ENCODE peak calls at places on chromosomes 2 and 18, in six cellular contexts. One of them, this sample, is unnamed.

GRCh38 chr2:62774555-62775366 is 69.2 kb downstream of the EHBP1 start:
- DNase-seq in A549: no peak
- DNase-seq in fibroblast of lung: peak; percentile 70
- DNase-seq in OCI-LY7: peak; percentile 47
- DNase-seq in CD8-positive, alpha-beta T cell: no peak
- DNase-seq in PC-9: peak; percentile 54
- DNase-seq in this sample: peak; percentile 59

GRCh38 chr18:60266558-60266957 is 106.0 kb downstream of the MC4R start:
- DNase-seq in A549: no peak
- DNase-seq in fibroblast of lung: peak; percentile 43
- DNase-seq in OCI-LY7: no peak
- DNase-seq in CD8-positive, alpha-beta T cell: no peak
- DNase-seq in PC-9: no peak
- DNase-seq in this sample: no peak

GRCh38 chr2:152861349-152861942 is 143.0 kb downstream of the ARL6IP6 start:
- DNase-seq in A549: peak; percentile 35
- DNase-seq in fibroblast of lung: no peak
- DNase-seq in OCI-LY7: peak; percentile 55
- DNase-seq in CD8-positive, alpha-beta T cell: no peak
- DNase-seq in PC-9: no peak
- DNase-seq in this sample: peak; percentile 45

GRCh38 chr2:54038835-54039234 is 68.0 kb upstream of the PSME4 start:
- DNase-seq in A549: no peak
- DNase-seq in fibroblast of lung: peak; percentile 39
- DNase-seq in OCI-LY7: no peak
- DNase-seq in CD8-positive, alpha-beta T cell: no peak
- DNase-seq in PC-9: no peak
- DNase-seq in this sample: peak; percentile 87

GRCh38 chr2:222842517-222843174 is 18.2 kb upstream of the ACSL3 start:
- DNase-seq in A549: peak; percentile 41
- DNase-seq in fibroblast of lung: peak; percentile 57
- DNase-seq in OCI-LY7: no peak
- DNase-seq in CD8-positive, alpha-beta T cell: no peak
- DNase-seq in PC-9: peak; percentile 100
- DNase-seq in this sample: no peak

GRCh38 chr2:12769492-12770105 is 52.9 kb downstream of the TRIB2 start:
- DNase-seq in A549: no peak
- DNase-seq in fibroblast of lung: no peak
- DNase-seq in OCI-LY7: no peak
- DNase-seq in CD8-positive, alpha-beta T cell: no peak
- DNase-seq in PC-9: no peak
- DNase-seq in this sample: no peak

GRCh38 chr2:26591619-26592505 is 49.3 kb downstream of the CIB4 start:
- DNase-seq in A549: no peak
- DNase-seq in fibroblast of lung: no peak
- DNase-seq in OCI-LY7: no peak
- DNase-seq in CD8-positive, alpha-beta T cell: no peak
- DNase-seq in PC-9: no peak
- DNase-seq in this sample: no peak

GRCh38 chr2:21042958-21043743 is 722 bp downstream of the APOB start:
- DNase-seq in A549: peak; percentile 45
- DNase-seq in fibroblast of lung: peak; percentile 23
- DNase-seq in OCI-LY7: peak; percentile 60
- DNase-seq in CD8-positive, alpha-beta T cell: peak; percentile 40
- DNase-seq in PC-9: no peak
- DNase-seq in this sample: peak; percentile 69

GRCh38 chr18:76486029-76486428 is 9.0 kb downstream of the ZNF516 start:
- DNase-seq in A549: no peak
- DNase-seq in fibroblast of lung: no peak
- DNase-seq in OCI-LY7: no peak
- DNase-seq in CD8-positive, alpha-beta T cell: no peak
- DNase-seq in PC-9: no peak
- DNase-seq in this sample: no peak

GRCh38 chr18:12625242-12625641 is 32.7 kb downstream of the SPIRE1 start:
- DNase-seq in A549: no peak
- DNase-seq in fibroblast of lung: no peak
- DNase-seq in OCI-LY7: no peak
- DNase-seq in CD8-positive, alpha-beta T cell: no peak
- DNase-seq in PC-9: no peak
- DNase-seq in this sample: no peak

GRCh38 chr2:42804338-42804737 is 12.0 kb upstream of the HAAO start:
- DNase-seq in A549: no peak
- DNase-seq in fibroblast of lung: no peak
- DNase-seq in OCI-LY7: no peak
- DNase-seq in CD8-positive, alpha-beta T cell: no peak
- DNase-seq in PC-9: no peak
- DNase-seq in this sample: no peak

GRCh38 chr2:42801388-42801787 is 9.0 kb upstream of the HAAO start:
- DNase-seq in A549: no peak
- DNase-seq in fibroblast of lung: no peak
- DNase-seq in OCI-LY7: no peak
- DNase-seq in CD8-positive, alpha-beta T cell: no peak
- DNase-seq in PC-9: no peak
- DNase-seq in this sample: no peak

GRCh38 chr2:42800981-42801380 is 8.6 kb upstream of the HAAO start:
- DNase-seq in A549: no peak
- DNase-seq in fibroblast of lung: no peak
- DNase-seq in OCI-LY7: no peak
- DNase-seq in CD8-positive, alpha-beta T cell: no peak
- DNase-seq in PC-9: no peak
- DNase-seq in this sample: no peak

GRCh38 chr2:42800461-42800962 is 8.1 kb upstream of the HAAO start:
- DNase-seq in A549: no peak
- DNase-seq in fibroblast of lung: no peak
- DNase-seq in OCI-LY7: no peak
- DNase-seq in CD8-positive, alpha-beta T cell: no peak
- DNase-seq in PC-9: no peak
- DNase-seq in this sample: no peak

DNA sequence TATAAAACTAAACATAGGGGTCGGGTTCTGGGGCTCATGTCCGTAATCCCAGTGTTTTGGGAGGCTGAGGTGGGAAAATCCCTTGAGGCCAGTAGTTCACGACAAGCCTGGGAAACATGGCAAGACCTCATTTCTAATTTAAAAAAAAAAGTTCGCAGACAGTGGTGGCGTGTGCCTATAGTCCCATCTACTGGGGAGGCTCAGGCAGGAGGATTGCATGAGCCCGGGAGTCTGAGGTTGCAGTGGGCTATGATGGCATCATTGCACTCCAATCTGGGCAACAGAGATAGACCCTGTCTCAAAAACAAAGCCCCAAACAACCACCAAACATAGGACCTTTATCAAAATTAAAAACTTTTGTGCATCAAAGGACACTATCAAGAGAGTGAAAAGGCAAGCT is 9.8 kb upstream of the HAAO start:
- DNase-seq in A549: no peak
- DNase-seq in fibroblast of lung: no peak
- DNase-seq in OCI-LY7: no peak
- DNase-seq in CD8-positive, alpha-beta T cell: no peak
- DNase-seq in PC-9: no peak
- DNase-seq in this sample: no peak
- H3K27ac ChIP-seq in A549: no peak overlapping the region
- H3K27ac ChIP-seq in fibroblast of lung: no peak overlapping the region
- H3K27ac ChIP-seq in OCI-LY7: no peak overlapping the region
- H3K27ac ChIP-seq in CD8-positive, alpha-beta T cell: no peak overlapping the region
- H3K27ac ChIP-seq in PC-9: no peak overlapping the region
- H3K27ac ChIP-seq in this sample: no peak overlapping the region

GRCh38 chr18:22639626-22640025 is 221.9 kb upstream of the CTAGE1 start:
- DNase-seq in A549: no peak
- DNase-seq in fibroblast of lung: peak; percentile 51
- DNase-seq in OCI-LY7: no peak
- DNase-seq in CD8-positive, alpha-beta T cell: no peak
- DNase-seq in PC-9: no peak
- DNase-seq in this sample: no peak

GRCh38 chr18:22637787-22638186 is 220.1 kb upstream of the CTAGE1 start:
- DNase-seq in A549: peak; percentile 10
- DNase-seq in fibroblast of lung: peak; percentile 94
- DNase-seq in OCI-LY7: no peak
- DNase-seq in CD8-positive, alpha-beta T cell: no peak
- DNase-seq in PC-9: no peak
- DNase-seq in this sample: no peak

GRCh38 chr18:22640281-22640842 is 222.6 kb upstream of the CTAGE1 start:
- DNase-seq in A549: no peak
- DNase-seq in fibroblast of lung: no peak
- DNase-seq in OCI-LY7: no peak
- DNase-seq in CD8-positive, alpha-beta T cell: no peak
- DNase-seq in PC-9: no peak
- DNase-seq in this sample: peak; percentile 34

GRCh38 chr18:22641973-22642372 is 224.3 kb upstream of the CTAGE1 start:
- DNase-seq in A549: no peak
- DNase-seq in fibroblast of lung: no peak
- DNase-seq in OCI-LY7: no peak
- DNase-seq in CD8-positive, alpha-beta T cell: no peak
- DNase-seq in PC-9: no peak
- DNase-seq in this sample: no peak

GRCh38 chr18:22639026-22639463 is 221.3 kb upstream of the CTAGE1 start:
- DNase-seq in A549: peak; percentile 17
- DNase-seq in fibroblast of lung: peak; percentile 96
- DNase-seq in OCI-LY7: no peak
- DNase-seq in CD8-positive, alpha-beta T cell: no peak
- DNase-seq in PC-9: peak; percentile 45
- DNase-seq in this sample: peak; percentile 19
- H3K9me3 ChIP-seq in A549: no peaks in the 10 kb centered on the region
- H3K9me3 ChIP-seq in fibroblast of lung: no peaks in the 10 kb centered on the region
- H3K9me3 ChIP-seq in OCI-LY7: no peaks in the 10 kb centered on the region
- H3K9me3 ChIP-seq in CD8-positive, alpha-beta T cell: no peaks in the 10 kb centered on the region
- H3K9me3 ChIP-seq in PC-9: no peaks in the 10 kb centered on the region
- H3K9me3 ChIP-seq in this sample: no peaks in the 10 kb centered on the region

GRCh38 chr2:232323328-232323650 is 55.3 kb upstream of the ALPP start:
- DNase-seq in A549: no peak
- DNase-seq in fibroblast of lung: no peak
- DNase-seq in OCI-LY7: no peak
- DNase-seq in CD8-positive, alpha-beta T cell: no peak
- DNase-seq in PC-9: no peak
- DNase-seq in this sample: no peak
- H3K27ac ChIP-seq in A549: no peak overlapping the region
- H3K27ac ChIP-seq in fibroblast of lung: no peak overlapping the region
- H3K27ac ChIP-seq in OCI-LY7: no peak overlapping the region
- H3K27ac ChIP-seq in CD8-positive, alpha-beta T cell: no peak overlapping the region
- H3K27ac ChIP-seq in PC-9: no peak overlapping the region
- H3K27ac ChIP-seq in this sample: no peak overlapping the region

GRCh38 chr2:239642406-239643004 is 241.7 kb upstream of the HDAC4 start:
- DNase-seq in A549: no peak
- DNase-seq in fibroblast of lung: no peak
- DNase-seq in OCI-LY7: no peak
- DNase-seq in CD8-positive, alpha-beta T cell: no peak
- DNase-seq in PC-9: no peak
- DNase-seq in this sample: no peak

GRCh38 chr2:239647037-239647436 is 246.2 kb upstream of the HDAC4 start:
- DNase-seq in A549: no peak
- DNase-seq in fibroblast of lung: no peak
- DNase-seq in OCI-LY7: no peak
- DNase-seq in CD8-positive, alpha-beta T cell: no peak
- DNase-seq in PC-9: no peak
- DNase-seq in this sample: no peak

GRCh38 chr2:239640676-239641580 is 240.1 kb upstream of the HDAC4 start:
- DNase-seq in A549: no peak
- DNase-seq in fibroblast of lung: no peak
- DNase-seq in OCI-LY7: no peak
- DNase-seq in CD8-positive, alpha-beta T cell: no peak
- DNase-seq in PC-9: no peak
- DNase-seq in this sample: no peak

GRCh38 chr2:239646184-239646583 is 245.4 kb upstream of the HDAC4 start:
- DNase-seq in A549: no peak
- DNase-seq in fibroblast of lung: no peak
- DNase-seq in OCI-LY7: no peak
- DNase-seq in CD8-positive, alpha-beta T cell: no peak
- DNase-seq in PC-9: no peak
- DNase-seq in this sample: no peak

DNA sequence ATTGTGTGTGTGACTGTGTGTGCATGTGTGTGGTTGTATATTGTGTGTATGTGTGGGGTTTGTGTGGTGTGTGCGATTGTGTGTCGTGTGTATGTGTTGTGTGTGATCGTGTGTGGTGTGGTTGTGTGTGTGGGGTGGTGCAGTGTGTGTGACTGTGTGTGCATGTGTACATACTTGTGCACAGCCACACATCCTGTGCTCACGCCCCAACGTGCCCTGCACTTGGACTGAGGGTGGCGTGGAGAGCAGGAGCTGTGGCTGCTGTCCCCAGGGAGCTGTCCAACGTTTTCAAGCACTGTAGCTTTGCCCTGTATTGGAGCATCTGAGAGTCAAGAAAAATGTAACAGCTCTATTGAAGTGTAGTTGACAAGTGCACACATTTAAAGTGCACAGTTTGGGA is 243.2 kb upstream of the HDAC4 start:
- DNase-seq in A549: no peak
- DNase-seq in fibroblast of lung: peak; percentile 8
- DNase-seq in OCI-LY7: no peak
- DNase-seq in CD8-positive, alpha-beta T cell: no peak
- DNase-seq in PC-9: no peak
- DNase-seq in this sample: no peak
- H3K9me3 ChIP-seq in A549: no peaks in the 10 kb centered on the region
- H3K9me3 ChIP-seq in fibroblast of lung: peaks cover 5% of the 10 kb centered on the region
- H3K9me3 ChIP-seq in OCI-LY7: peaks cover 6% of the 10 kb centered on the region
- H3K9me3 ChIP-seq in CD8-positive, alpha-beta T cell: peaks cover 3% of the 10 kb centered on the region
- H3K9me3 ChIP-seq in PC-9: peaks cover 3% of the 10 kb centered on the region
- H3K9me3 ChIP-seq in this sample: no peaks in the 10 kb centered on the region

GRCh38 chr2:74740395-74741075 is 86.5 kb downstream of the SEMA4F start:
- DNase-seq in A549: peak; percentile 88
- DNase-seq in fibroblast of lung: peak; percentile 95
- DNase-seq in OCI-LY7: no peak
- DNase-seq in CD8-positive, alpha-beta T cell: no peak
- DNase-seq in PC-9: peak; percentile 97
- DNase-seq in this sample: peak; percentile 82

GRCh38 chr2:74739733-74740241 is 85.7 kb downstream of the SEMA4F start:
- DNase-seq in A549: no peak
- DNase-seq in fibroblast of lung: no peak
- DNase-seq in OCI-LY7: no peak
- DNase-seq in CD8-positive, alpha-beta T cell: no peak
- DNase-seq in PC-9: no peak
- DNase-seq in this sample: no peak

GRCh38 chr2:74739129-74739528 is 85.1 kb downstream of the SEMA4F start:
- DNase-seq in A549: no peak
- DNase-seq in fibroblast of lung: no peak
- DNase-seq in OCI-LY7: no peak
- DNase-seq in CD8-positive, alpha-beta T cell: no peak
- DNase-seq in PC-9: no peak
- DNase-seq in this sample: no peak

GRCh38 chr2:74736589-74736988 is 82.5 kb downstream of the SEMA4F start:
- DNase-seq in A549: no peak
- DNase-seq in fibroblast of lung: no peak
- DNase-seq in OCI-LY7: no peak
- DNase-seq in CD8-positive, alpha-beta T cell: no peak
- DNase-seq in PC-9: no peak
- DNase-seq in this sample: no peak

GRCh38 chr2:74738586-74738985 is 84.5 kb downstream of the SEMA4F start:
- DNase-seq in A549: no peak
- DNase-seq in fibroblast of lung: no peak
- DNase-seq in OCI-LY7: no peak
- DNase-seq in CD8-positive, alpha-beta T cell: no peak
- DNase-seq in PC-9: no peak
- DNase-seq in this sample: no peak
- H3K27ac ChIP-seq in A549: no peak overlapping the region
- H3K27ac ChIP-seq in fibroblast of lung: no peak overlapping the region
- H3K27ac ChIP-seq in OCI-LY7: no peak overlapping the region
- H3K27ac ChIP-seq in CD8-positive, alpha-beta T cell: no peak overlapping the region
- H3K27ac ChIP-seq in PC-9: no peak overlapping the region
- H3K27ac ChIP-seq in this sample: no peak overlapping the region

This sample was measured in small intestine.